ENCODE peak calls at places on chromosome 14, in five cellular contexts. U, O, S, Z and V are unnamed samples.

GRCh38 chr14:104750658-104751057 is 2.3 kb upstream of the SIVA1 start:
- DNase-seq in U (no peak), Z (peak; percentile 17), O (no peak), S (no peak), V (no peak)

GRCh38 chr14:25048170-25049126 is 1.5 kb downstream of the STXBP6 start:
- DNase-seq in U (peak; percentile 87), S (peak; percentile 50), O (no peak), Z (peak; percentile 70), V (no peak)

GRCh38 chr14:27528328-27528727 is 930.5 kb upstream of the NOVA1 start:
- DNase-seq in S (no peak), U (peak; percentile 24), O (no peak), Z (no peak), V (no peak)

GRCh38 chr14:61797304-61797703 is 35.1 kb downstream of the SNAPC1 start:
- DNase-seq in Z (no peak), S (no peak), U (no peak), O (no peak), V (no peak)

GRCh38 chr14:77144412-77145115 is 3.0 kb upstream of the ZDHHC22 start:
- DNase-seq in Z (no peak), O (no peak), S (no peak), U (no peak), V (no peak)

GRCh38 chr14:51071851-51072250 is 23.1 kb downstream of the TRIM9 start:
- DNase-seq in U (peak; percentile 41), S (no peak), Z (peak; percentile 27), O (no peak), V (no peak)

GRCh38 chr14:51676549-51676948 is 24.8 kb downstream of the FRMD6 start:
- DNase-seq in U (peak; percentile 57), S (no peak), O (no peak), Z (no peak), V (no peak)

GRCh38 chr14:34797747-34798583 is 77.2 kb downstream of the BAZ1A start:
- DNase-seq in Z (no peak), O (peak; percentile 15), U (no peak), S (no peak), V (no peak)

GRCh38 chr14:93267149-93267711 is 60.2 kb downstream of the UBR7 start:
- DNase-seq in O (no peak), S (no peak), Z (no peak), U (no peak), V (no peak)

GRCh38 chr14:35829449-35829848 is 3.3 kb downstream of the BRMS1L start:
- DNase-seq in U (peak; percentile 16), S (no peak), Z (no peak), O (no peak), V (no peak)

GRCh38 chr14:55075628-55076027 is 24.2 kb downstream of the MAPK1IP1L start:
- DNase-seq in U (no peak), Z (no peak), O (no peak), S (no peak), V (no peak)

GRCh38 chr14:37369446-37369845 is 171.7 kb downstream of the MIPOL1 start:
- DNase-seq in U (no peak), Z (no peak), O (no peak), S (no peak), V (no peak)

GRCh38 chr14:54194501-54194900 is 202.3 kb upstream of the CDKN3 start:
- DNase-seq in U (peak; percentile 55), O (no peak), Z (no peak), S (no peak), V (no peak)

GRCh38 chr14:30015471-30015870 is 87.8 kb upstream of the PRKD1 start:
- DNase-seq in S (no peak), U (no peak), Z (no peak), O (no peak), V (no peak)

GRCh38 chr14:104140463-104141331 is 2.3 kb downstream of the KIF26A start:
- DNase-seq in S (peak; percentile 7), U (no peak), Z (peak; percentile 15), O (peak; percentile 10), V (peak; percentile 37)

GRCh38 chr14:32224731-32225377 is 21.8 kb upstream of the RNU6-8 start:
- DNase-seq in S (peak; percentile 17), O (peak; percentile 87), U (peak; percentile 61), Z (peak; percentile 56), V (no peak)

GRCh38 chr14:69636051-69636639 is 24.7 kb downstream of the SUSD6 start:
- DNase-seq in O (no peak), Z (no peak), S (no peak), U (no peak), V (no peak)

GRCh38 chr14:83559721-83560120 is 1970.2 kb upstream of the FLRT2 start:
- DNase-seq in S (no peak), O (no peak), Z (no peak), U (no peak), V (no peak)

GRCh38 chr14:100537701-100538565 is 49.3 kb downstream of the BEGAIN start:
- DNase-seq in O (peak; percentile 10), Z (peak; percentile 21), S (peak; percentile 15), U (no peak), V (peak; percentile 15)

GRCh38 chr14:54220122-54220691 is 176.6 kb upstream of the CDKN3 start:
- DNase-seq in O (no peak), U (peak; percentile 55), S (peak; percentile 25), Z (peak; percentile 69), V (no peak)

GRCh38 chr14:61698216-61698980 is 3.1 kb downstream of the HIF1A start:
- DNase-seq in O (no peak), S (no peak), Z (no peak), U (peak; percentile 73), V (no peak)

GRCh38 chr14:94001501-94002396 is 4.6 kb downstream of the CCDC197 start:
- DNase-seq in U (peak; percentile 71), S (peak; percentile 38), O (peak; percentile 67), Z (peak; percentile 66), V (no peak)

GRCh38 chr14:104678346-104678745 is 11.1 kb upstream of the INF2 start:
- DNase-seq in S (no peak), Z (peak; percentile 71), O (no peak), U (peak; percentile 43), V (peak; percentile 61)

GRCh38 chr14:24408764-24409163 is 10.0 kb downstream of the NYNRIN start:
- DNase-seq in S (no peak), U (peak; percentile 24), Z (no peak), O (no peak), V (no peak)

GRCh38 chr14:93379841-93380240 is 32.9 kb downstream of the COX8C start:
- DNase-seq in U (no peak), O (no peak), Z (no peak), S (no peak), V (no peak)

GRCh38 chr14:97379091-97379531 is 581.9 kb downstream of the VRK1 start:
- DNase-seq in S (no peak), Z (no peak), O (no peak), U (no peak), V (no peak)

GRCh38 chr14:83133986-83134664 is 1600.5 kb upstream of the SEL1L start:
- DNase-seq in U (no peak), Z (no peak), S (no peak), O (no peak), V (no peak)

GRCh38 chr14:103232338-103232808 is 101.7 kb upstream of the EIF5 start:
- DNase-seq in O (no peak), Z (no peak), U (no peak), S (no peak), V (no peak)

GRCh38 chr14:63174760-63175191 is 29.5 kb upstream of the RHOJ start:
- DNase-seq in S (no peak), Z (no peak), O (peak; percentile 16), U (peak; percentile 82), V (no peak)
- TF ChIP-seq CTCF in S (peak; percentile 70), Z (peak; percentile 44), O (peak; percentile 79), U (peak; percentile 77), V (peak; percentile 53)

GRCh38 chr14:92093320-92093719 is 13.1 kb downstream of the ATXN3 start:
- DNase-seq in U (no peak), S (no peak), O (peak; percentile 22), Z (no peak), V (no peak)
- TF ChIP-seq CTCF in U (peak; percentile 12), S (no peak), O (peak; percentile 26), Z (no peak), V (no peak)

GRCh38 chr14:73786632-73786941 is 65.0 kb upstream of the PTGR2 start:
- DNase-seq in O (peak; percentile 56), U (peak; percentile 61), Z (peak; percentile 57), S (peak; percentile 62), V (no peak)

GRCh38 chr14:73784988-73785313 is 66.7 kb upstream of the PTGR2 start:
- DNase-seq in Z (no peak), S (no peak), O (no peak), U (no peak), V (no peak)

GRCh38 chr14:73785336-73785833 is 66.2 kb upstream of the PTGR2 start:
- DNase-seq in S (no peak), O (peak; percentile 45), U (peak; percentile 85), Z (no peak), V (no peak)

GRCh38 chr14:73786942-73787759 is 64.5 kb upstream of the PTGR2 start:
- DNase-seq in U (peak; percentile 58), Z (peak; percentile 84), S (peak; percentile 79), O (peak; percentile 64), V (peak; percentile 37)

DNA sequence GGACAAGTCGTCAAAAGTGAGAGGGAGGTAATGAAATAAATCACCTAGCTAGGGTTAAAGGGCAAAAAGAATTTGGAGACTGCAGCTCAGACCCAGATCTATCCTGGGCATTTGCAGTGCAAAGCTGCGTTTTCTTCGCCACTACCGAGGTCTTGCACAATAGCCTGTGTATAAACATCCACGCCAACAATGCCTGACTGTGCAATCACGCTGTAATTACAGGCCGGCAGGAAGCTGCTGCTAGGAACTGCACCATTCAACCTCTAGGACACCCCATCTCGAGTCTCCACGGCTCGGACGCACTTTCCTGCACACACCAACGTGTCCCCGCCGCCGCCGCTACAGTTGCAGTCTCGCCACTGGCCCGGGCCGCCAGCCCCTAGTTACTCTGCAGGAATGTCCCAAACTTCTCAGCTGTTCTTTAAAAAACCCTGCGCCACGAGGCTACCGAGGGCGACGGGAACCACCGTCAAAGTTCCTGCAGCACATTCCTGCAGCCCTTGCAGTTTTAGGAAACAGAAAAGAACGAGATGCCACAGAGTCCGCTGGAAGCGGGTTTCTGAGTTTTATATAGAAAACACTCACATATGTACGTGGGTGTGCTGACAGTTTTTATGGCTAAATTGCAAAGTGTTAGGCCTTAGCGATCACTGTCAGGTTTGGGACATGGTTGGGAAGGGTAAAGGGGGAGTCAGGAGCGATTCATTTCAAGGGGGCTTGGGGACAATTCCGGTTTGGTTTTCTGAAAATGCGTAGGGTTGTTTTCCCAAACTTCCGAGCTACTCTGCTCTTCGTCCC is 65.6 kb upstream of the PTGR2 start:
- DNase-seq in S (peak; percentile 73), U (peak; percentile 96), O (peak; percentile 69), Z (peak; percentile 81), V (peak; percentile 37)
- TF ChIP-seq CTCF in S (no peak), U (peak; percentile 30), O (peak; percentile 11), Z (no peak), V (no peak)

GRCh38 chr14:49892636-49893308 is at the start of gene ARF6:
- DNase-seq in Z (peak; percentile 100), U (peak; percentile 98), S (peak; percentile 100), O (peak; percentile 99), V (peak; percentile 97)
- TF ChIP-seq CTCF in Z (no peak), U (peak; percentile 21), S (no peak), O (no peak), V (no peak)

GRCh38 chr14:21332950-21333349 is 50.9 kb downstream of the SUPT16H start:
- DNase-seq in O (no peak), U (no peak), S (no peak), Z (no peak), V (no peak)

DNA sequence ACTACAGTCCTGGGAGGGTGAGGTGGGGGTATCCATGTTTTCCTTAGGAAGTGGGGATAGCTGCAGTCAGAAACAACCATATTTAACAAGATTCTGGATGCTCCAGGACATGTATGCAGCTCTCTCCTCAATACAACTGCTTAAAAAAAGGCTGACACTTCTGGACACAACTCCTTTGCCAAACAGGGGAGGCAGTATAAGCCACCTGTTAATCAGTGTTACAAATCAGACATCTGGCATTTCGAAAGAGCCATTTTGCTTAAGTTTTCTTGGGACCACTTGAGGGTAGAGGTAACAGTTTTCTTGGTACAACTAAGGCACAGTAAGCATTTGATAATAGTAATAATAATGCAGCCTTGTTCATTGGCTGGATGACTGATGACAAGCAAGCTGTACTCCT is 47.1 kb downstream of the RPGRIP1 start:
- DNase-seq in S (no peak), O (no peak), Z (no peak), U (peak; percentile 13), V (no peak)
- TF ChIP-seq CTCF in S (no peak), O (no peak), Z (no peak), U (no peak), V (no peak)